ENCODE peak calls at places on chromosomes 6 and 20, in ten cellular contexts. C is fibroblast of pulmonary artery; K is stimulated activated CD8-positive, alpha-beta memory T cell treated with anti-CD3 and anti-CD28 coated beads, Interleukin-2, amount 100 ng/mL, for 48 hours; O is COLO829; I is myocyte; B is PC-3; J is activated CD8-positive, alpha-beta memory T cell treated with anti-CD3 and anti-CD28 coated beads for 1 hour; F is B cell; D is hepatocyte; Q is GM13977. R is an unnamed sample.

GRCh38 chr6:42088101-42088591 is 37.8 kb downstream of the TAF8 start:
- DNase-seq in C (peak; percentile 34), Q (no peak), D (no peak), B (peak; percentile 90), O (no peak), F (no peak), J (no peak), I (no peak), K (no peak), R (peak; percentile 98)

GRCh38 chr6:41894366-41895299 is 542 bp downstream of the USP49 start:
- DNase-seq in D (peak; percentile 14), K (no peak), I (no peak), J (no peak), F (no peak), O (no peak), Q (no peak), B (no peak), C (peak; percentile 7), R (no peak)

GRCh38 chr6:154039231-154039842 is at the start of gene OPRM1:
- DNase-seq in J (no peak), D (peak; percentile 77), I (peak; percentile 8), C (peak; percentile 43), Q (peak; percentile 11), K (peak; percentile 25), B (no peak), F (no peak), O (peak; percentile 1), R (peak; percentile 33)

GRCh38 chr20:58174708-58175287 is 53.7 kb downstream of the ANKRD60 start:
- DNase-seq in K (no peak), B (no peak), J (no peak), I (no peak), O (no peak), D (no peak), Q (no peak), F (no peak), C (no peak), R (no peak)

GRCh38 chr6:159646731-159647130 is 46.3 kb downstream of the SOD2 start:
- DNase-seq in F (no peak), B (no peak), C (peak; percentile 52), J (no peak), O (peak; percentile 25), Q (no peak), I (peak; percentile 21), D (no peak), K (no peak), R (peak; percentile 93)

GRCh38 chr20:25037288-25038102 is 20.4 kb downstream of the ACSS1 start:
- DNase-seq in K (no peak), C (no peak), F (no peak), B (no peak), Q (no peak), D (no peak), I (no peak), O (no peak), J (no peak), R (no peak)

GRCh38 chr20:46112430-46113020 is 5.6 kb upstream of the CD40 start:
- DNase-seq in O (no peak), I (no peak), D (no peak), J (no peak), B (no peak), F (no peak), K (no peak), Q (no peak), C (no peak), R (no peak)

GRCh38 chr6:153024401-153025017 is 22.0 kb upstream of the MTRF1L start:
- DNase-seq in K (no peak), I (peak; percentile 60), Q (peak; percentile 59), F (peak; percentile 56), C (peak; percentile 73), O (peak; percentile 53), D (peak; percentile 78), J (no peak), B (peak; percentile 82), R (peak; percentile 66)

GRCh38 chr6:41022294-41022693 is 16.7 kb downstream of the UNC5CL start:
- DNase-seq in B (peak; percentile 62), F (no peak), J (no peak), O (no peak), K (no peak), D (peak; percentile 42), Q (no peak), I (no peak), C (peak; percentile 24), R (peak; percentile 46)

GRCh38 chr6:88536056-88536455 is 369.9 kb upstream of the CNR1 start:
- DNase-seq in K (no peak), D (no peak), C (no peak), J (no peak), O (no peak), F (no peak), B (no peak), Q (no peak), I (no peak), R (no peak)

GRCh38 chr20:25749667-25750066 is 53.0 kb upstream of the ZNF337 start:
- DNase-seq in C (no peak), I (no peak), B (no peak), J (no peak), O (no peak), F (no peak), D (no peak), Q (no peak), K (no peak), R (no peak)

GRCh38 chr6:77181749-77182148 is 281.5 kb downstream of the HTR1B start:
- DNase-seq in J (no peak), K (no peak), Q (no peak), C (no peak), O (no peak), F (no peak), D (no peak), B (no peak), I (no peak), R (no peak)

GRCh38 chr6:28927856-28928255 is 4.1 kb upstream of the TRIM27 start:
- DNase-seq in K (no peak), O (no peak), Q (no peak), I (no peak), F (no peak), B (no peak), J (no peak), D (peak; percentile 26), C (no peak), R (no peak)

GRCh38 chr20:10619427-10619826 is 54.4 kb downstream of the JAG1 start:
- DNase-seq in I (peak; percentile 74), C (peak; percentile 91), B (peak; percentile 79), K (no peak), Q (no peak), D (peak; percentile 40), O (peak; percentile 74), J (no peak), F (no peak), R (peak; percentile 63)

GRCh38 chr20:25250508-25250907 is 2.6 kb downstream of the PYGB start:
- DNase-seq in J (no peak), O (no peak), K (no peak), B (peak; percentile 48), D (peak; percentile 3), Q (no peak), F (no peak), C (no peak), I (no peak), R (no peak)

GRCh38 chr20:57652865-57653545 is 32.8 kb upstream of the ZBP1 start:
- DNase-seq in C (no peak), Q (peak; percentile 43), O (no peak), I (no peak), F (peak; percentile 29), J (no peak), K (no peak), B (no peak), D (peak; percentile 3), R (no peak)

GRCh38 chr6:144283781-144284473 is 1.2 kb upstream of the UTRN start:
- DNase-seq in B (peak; percentile 52), I (no peak), C (peak; percentile 45), K (no peak), F (no peak), D (no peak), J (no peak), Q (no peak), O (no peak), R (peak; percentile 22)

GRCh38 chr20:95215-95614 is 7.7 kb downstream of the DEFB125 start:
- DNase-seq in F (no peak), C (no peak), K (no peak), I (no peak), D (no peak), Q (no peak), O (no peak), B (no peak), J (no peak), R (no peak)

GRCh38 chr6:157226026-157226639 is 97.2 kb downstream of the TMEM242 start:
- DNase-seq in K (no peak), J (no peak), I (no peak), B (no peak), F (no peak), D (peak; percentile 66), O (no peak), C (peak; percentile 88), Q (no peak), R (no peak)

GRCh38 chr20:48639899-48640298 is 187.9 kb downstream of the PREX1 start:
- DNase-seq in B (no peak), F (no peak), D (no peak), O (no peak), I (no peak), K (no peak), Q (no peak), C (no peak), J (no peak), R (no peak)

GRCh38 chr6:139587469-139587868 is 213.0 kb upstream of the CITED2 start:
- DNase-seq in O (peak; percentile 14), C (peak; percentile 82), Q (no peak), K (no peak), J (no peak), F (no peak), I (peak; percentile 72), B (peak; percentile 79), D (no peak), R (peak; percentile 94)

GRCh38 chr6:158834675-158835385 is 15.7 kb upstream of the EZR start:
- DNase-seq in F (no peak), K (no peak), J (no peak), C (no peak), O (no peak), I (no peak), Q (no peak), D (no peak), B (no peak), R (no peak)

GRCh38 chr6:31870385-31870921 is 7.8 kb upstream of the NEU1 start:
- DNase-seq in O (no peak), D (peak; percentile 8), Q (no peak), B (no peak), K (no peak), I (no peak), F (no peak), J (no peak), C (no peak), R (peak; percentile 24)